ENCODE peak calls at places on chromosome 17, in seven cellular contexts. One of them, this sample, is unnamed. For H3K4me1, the result is how much of the 10 kb centered on the place peaks cover.

GRCh38 chr17:42114118-42114517 is 1.6 kb upstream of the DHX58 start:
- DNase-seq in CD8-positive, alpha-beta T cell: no peak
- DNase-seq in cardiac muscle cell: no peak
- DNase-seq in PC-9: no peak
- DNase-seq in uterus: no peak
- DNase-seq in psoas muscle: no peak
- DNase-seq in heart right ventricle: no peak
- DNase-seq in this sample: no peak

GRCh38 chr17:49067163-49067562 is 65.4 kb upstream of the B4GALNT2 start:
- DNase-seq in CD8-positive, alpha-beta T cell: no peak
- DNase-seq in cardiac muscle cell: no peak
- DNase-seq in PC-9: no peak
- DNase-seq in uterus: no peak
- DNase-seq in psoas muscle: no peak
- DNase-seq in heart right ventricle: no peak
- DNase-seq in this sample: no peak

GRCh38 chr17:50097455-50097854 is 2.3 kb downstream of the PDK2 start:
- DNase-seq in CD8-positive, alpha-beta T cell: no peak
- DNase-seq in cardiac muscle cell: no peak
- DNase-seq in PC-9: no peak
- DNase-seq in uterus: no peak
- DNase-seq in psoas muscle: no peak
- DNase-seq in heart right ventricle: no peak
- DNase-seq in this sample: peak

GRCh38 chr17:63817736-63818385 is 9.4 kb upstream of the PSMC5 start:
- DNase-seq in CD8-positive, alpha-beta T cell: no peak
- DNase-seq in cardiac muscle cell: no peak
- DNase-seq in PC-9: no peak
- DNase-seq in uterus: no peak
- DNase-seq in psoas muscle: no peak
- DNase-seq in heart right ventricle: no peak
- DNase-seq in this sample: no peak

GRCh38 chr17:15947331-15947730 is 2.4 kb downstream of the ADORA2B start:
- DNase-seq in CD8-positive, alpha-beta T cell: no peak
- DNase-seq in cardiac muscle cell: peak
- DNase-seq in PC-9: peak
- DNase-seq in uterus: no peak
- DNase-seq in psoas muscle: no peak
- DNase-seq in heart right ventricle: no peak
- DNase-seq in this sample: no peak

GRCh38 chr17:48194097-48194550 is 86.6 kb downstream of the SNX11 start:
- DNase-seq in CD8-positive, alpha-beta T cell: no peak
- DNase-seq in cardiac muscle cell: no peak
- DNase-seq in PC-9: no peak
- DNase-seq in uterus: no peak
- DNase-seq in psoas muscle: no peak
- DNase-seq in heart right ventricle: no peak
- DNase-seq in this sample: no peak

GRCh38 chr17:17716837-17717523 is 35.7 kb downstream of the RAI1 start:
- DNase-seq in CD8-positive, alpha-beta T cell: no peak
- DNase-seq in cardiac muscle cell: no peak
- DNase-seq in PC-9: no peak
- DNase-seq in uterus: no peak
- DNase-seq in psoas muscle: no peak
- DNase-seq in heart right ventricle: no peak
- DNase-seq in this sample: no peak

GRCh38 chr17:66580178-66580577 is 254.7 kb upstream of the CACNG5 start:
- DNase-seq in CD8-positive, alpha-beta T cell: no peak
- DNase-seq in cardiac muscle cell: peak
- DNase-seq in PC-9: peak
- DNase-seq in uterus: peak
- DNase-seq in psoas muscle: peak
- DNase-seq in heart right ventricle: peak
- DNase-seq in this sample: peak

GRCh38 chr17:47831934-47832327 is 461 bp downstream of the LRRC46 start:
- DNase-seq in CD8-positive, alpha-beta T cell: no peak
- DNase-seq in cardiac muscle cell: no peak
- DNase-seq in PC-9: no peak
- DNase-seq in uterus: no peak
- DNase-seq in psoas muscle: no peak
- DNase-seq in heart right ventricle: no peak
- DNase-seq in this sample: no peak

GRCh38 chr17:47959825-47960655 is 2.4 kb upstream of the PRR15L start:
- DNase-seq in CD8-positive, alpha-beta T cell: no peak
- DNase-seq in cardiac muscle cell: no peak
- DNase-seq in PC-9: peak
- DNase-seq in uterus: no peak
- DNase-seq in psoas muscle: no peak
- DNase-seq in heart right ventricle: no peak
- DNase-seq in this sample: no peak

GRCh38 chr17:18148586-18148985 is 35.0 kb upstream of the ALKBH5 start:
- DNase-seq in CD8-positive, alpha-beta T cell: no peak
- DNase-seq in cardiac muscle cell: no peak
- DNase-seq in PC-9: no peak
- DNase-seq in uterus: no peak
- DNase-seq in psoas muscle: no peak
- DNase-seq in heart right ventricle: no peak
- DNase-seq in this sample: no peak

GRCh38 chr17:44397479-44398440 is 8.3 kb upstream of the ITGA2B start:
- DNase-seq in CD8-positive, alpha-beta T cell: no peak
- DNase-seq in cardiac muscle cell: no peak
- DNase-seq in PC-9: no peak
- DNase-seq in uterus: no peak
- DNase-seq in psoas muscle: no peak
- DNase-seq in heart right ventricle: no peak
- DNase-seq in this sample: no peak

GRCh38 chr17:75067856-75068255 is 19.9 kb upstream of the SLC16A5 start:
- DNase-seq in CD8-positive, alpha-beta T cell: no peak
- DNase-seq in cardiac muscle cell: no peak
- DNase-seq in PC-9: no peak
- DNase-seq in uterus: no peak
- DNase-seq in psoas muscle: no peak
- DNase-seq in heart right ventricle: no peak
- DNase-seq in this sample: no peak

GRCh38 chr17:64572682-64573154 is 65.9 kb downstream of the CEP95 start:
- DNase-seq in CD8-positive, alpha-beta T cell: no peak
- DNase-seq in cardiac muscle cell: peak
- DNase-seq in PC-9: no peak
- DNase-seq in uterus: no peak
- DNase-seq in psoas muscle: no peak
- DNase-seq in heart right ventricle: no peak
- DNase-seq in this sample: no peak

GRCh38 chr17:79814966-79815835 is 18.3 kb upstream of the CBX8 start:
- DNase-seq in CD8-positive, alpha-beta T cell: no peak
- DNase-seq in cardiac muscle cell: peak
- DNase-seq in PC-9: peak
- DNase-seq in uterus: no peak
- DNase-seq in psoas muscle: peak
- DNase-seq in heart right ventricle: peak
- DNase-seq in this sample: peak

GRCh38 chr17:78890111-78890897 is 12.7 kb downstream of the CEP295NL start:
- DNase-seq in CD8-positive, alpha-beta T cell: peak
- DNase-seq in cardiac muscle cell: no peak
- DNase-seq in PC-9: no peak
- DNase-seq in uterus: no peak
- DNase-seq in psoas muscle: peak
- DNase-seq in heart right ventricle: peak
- DNase-seq in this sample: peak

GRCh38 chr17:31596382-31597323 is 205.2 kb downstream of the RAB11FIP4 start:
- DNase-seq in CD8-positive, alpha-beta T cell: no peak
- DNase-seq in cardiac muscle cell: peak
- DNase-seq in PC-9: peak
- DNase-seq in uterus: peak
- DNase-seq in psoas muscle: peak
- DNase-seq in heart right ventricle: peak
- DNase-seq in this sample: peak

GRCh38 chr17:80822021-80822699 is 169.5 kb upstream of the CHMP6 start:
- DNase-seq in CD8-positive, alpha-beta T cell: no peak
- DNase-seq in cardiac muscle cell: no peak
- DNase-seq in PC-9: no peak
- DNase-seq in uterus: no peak
- DNase-seq in psoas muscle: no peak
- DNase-seq in heart right ventricle: no peak
- DNase-seq in this sample: no peak

GRCh38 chr17:17970699-17971430 is 1.3 kb downstream of the TOM1L2 start:
- DNase-seq in CD8-positive, alpha-beta T cell: no peak
- DNase-seq in cardiac muscle cell: no peak
- DNase-seq in PC-9: no peak
- DNase-seq in uterus: no peak
- DNase-seq in psoas muscle: no peak
- DNase-seq in heart right ventricle: no peak
- DNase-seq in this sample: no peak

GRCh38 chr17:71631483-71631882 is 489.3 kb upstream of the SOX9 start:
- DNase-seq in CD8-positive, alpha-beta T cell: no peak
- DNase-seq in cardiac muscle cell: peak
- DNase-seq in PC-9: no peak
- DNase-seq in uterus: no peak
- DNase-seq in psoas muscle: no peak
- DNase-seq in heart right ventricle: no peak
- DNase-seq in this sample: no peak

GRCh38 chr17:80292557-80292956 is 31.9 kb downstream of the RNF213 start:
- DNase-seq in CD8-positive, alpha-beta T cell: no peak
- DNase-seq in cardiac muscle cell: no peak
- DNase-seq in PC-9: no peak
- DNase-seq in uterus: no peak
- DNase-seq in psoas muscle: no peak
- DNase-seq in heart right ventricle: no peak
- DNase-seq in this sample: no peak

GRCh38 chr17:9162275-9162985 is 141.1 kb downstream of the NTN1 start:
- DNase-seq in CD8-positive, alpha-beta T cell: no peak
- DNase-seq in cardiac muscle cell: no peak
- DNase-seq in PC-9: no peak
- DNase-seq in uterus: no peak
- DNase-seq in psoas muscle: no peak
- DNase-seq in heart right ventricle: no peak
- DNase-seq in this sample: no peak
- TF ChIP-seq CTCF in CD8-positive, alpha-beta T cell: no peak
- TF ChIP-seq CTCF in cardiac muscle cell: no peak
- TF ChIP-seq CTCF in PC-9: no peak
- TF ChIP-seq CTCF in uterus: no peak
- TF ChIP-seq CTCF in psoas muscle: no peak
- TF ChIP-seq CTCF in heart right ventricle: no peak
- TF ChIP-seq CTCF in this sample: no peak

DNA sequence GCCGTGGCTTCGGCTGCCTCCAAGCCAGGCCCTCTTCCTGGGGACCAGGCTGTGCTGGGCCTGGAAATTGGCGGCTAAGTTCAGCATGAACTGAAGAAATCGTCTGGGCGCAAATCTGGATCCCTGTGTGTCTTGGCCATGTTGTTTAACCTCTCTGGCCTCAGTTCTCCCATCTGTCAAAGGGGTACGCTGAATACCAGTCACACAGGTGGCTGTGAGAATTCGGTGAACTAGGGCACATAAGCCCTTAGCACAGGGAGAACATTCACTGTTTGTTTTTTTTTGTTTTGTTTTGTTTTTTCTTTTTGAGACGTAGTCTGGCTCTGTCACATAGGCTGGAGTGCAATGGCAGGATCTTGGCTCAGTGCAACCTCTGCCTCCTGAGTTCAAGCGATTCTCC is 19.0 kb downstream of the LASP1 start:
- DNase-seq in CD8-positive, alpha-beta T cell: no peak
- DNase-seq in cardiac muscle cell: no peak
- DNase-seq in PC-9: no peak
- DNase-seq in uterus: no peak
- DNase-seq in psoas muscle: no peak
- DNase-seq in heart right ventricle: no peak
- DNase-seq in this sample: no peak
- H3K4me1 ChIP-seq in CD8-positive, alpha-beta T cell: half or more
- H3K4me1 ChIP-seq in cardiac muscle cell: under half
- H3K4me1 ChIP-seq in PC-9: under half
- H3K4me1 ChIP-seq in uterus: under half
- H3K4me1 ChIP-seq in psoas muscle: under half
- H3K4me1 ChIP-seq in heart right ventricle: under half
- H3K4me1 ChIP-seq in this sample: half or more

DNA sequence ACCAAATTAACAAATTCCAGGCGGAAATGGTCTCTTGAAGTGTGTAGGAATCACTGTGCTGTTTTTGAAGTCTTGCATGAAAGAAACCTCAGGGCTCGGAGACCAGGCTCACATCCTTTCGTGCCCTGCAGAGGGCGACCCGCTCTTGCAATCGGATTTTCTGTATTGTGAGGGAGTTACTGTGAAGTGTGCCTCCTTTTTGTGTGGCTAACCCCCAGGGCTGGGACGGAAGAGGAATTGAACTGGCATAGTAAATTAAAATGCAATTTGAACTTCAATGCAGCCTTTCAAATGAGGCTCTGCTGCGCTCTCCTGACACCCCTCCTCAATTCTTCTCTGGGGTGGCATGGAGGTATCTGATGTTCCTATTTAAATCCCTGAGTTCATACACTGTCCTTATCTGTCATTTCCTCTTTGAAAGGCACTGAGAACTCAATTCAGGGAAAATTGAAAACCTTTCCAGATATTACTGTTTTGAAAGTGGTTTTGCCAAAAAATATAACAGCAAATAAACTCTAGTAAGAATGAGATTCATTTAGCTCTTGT is 51.5 kb upstream of the MGAT5B start:
- DNase-seq in CD8-positive, alpha-beta T cell: peak
- DNase-seq in cardiac muscle cell: peak
- DNase-seq in PC-9: peak
- DNase-seq in uterus: no peak
- DNase-seq in psoas muscle: no peak
- DNase-seq in heart right ventricle: no peak
- DNase-seq in this sample: no peak
- TF ChIP-seq CTCF in CD8-positive, alpha-beta T cell: peak
- TF ChIP-seq CTCF in cardiac muscle cell: peak
- TF ChIP-seq CTCF in PC-9: peak
- TF ChIP-seq CTCF in uterus: no peak
- TF ChIP-seq CTCF in psoas muscle: peak
- TF ChIP-seq CTCF in heart right ventricle: no peak
- TF ChIP-seq CTCF in this sample: peak

GRCh38 chr17:82231562-82232321 is 2.9 kb downstream of the SLC16A3 start:
- DNase-seq in CD8-positive, alpha-beta T cell: peak
- DNase-seq in cardiac muscle cell: peak
- DNase-seq in PC-9: peak
- DNase-seq in uterus: peak
- DNase-seq in psoas muscle: peak
- DNase-seq in heart right ventricle: peak
- DNase-seq in this sample: peak

GRCh38 chr17:82232322-82232785 is 3.5 kb downstream of the SLC16A3 start:
- DNase-seq in CD8-positive, alpha-beta T cell: no peak
- DNase-seq in cardiac muscle cell: no peak
- DNase-seq in PC-9: no peak
- DNase-seq in uterus: peak
- DNase-seq in psoas muscle: no peak
- DNase-seq in heart right ventricle: peak
- DNase-seq in this sample: no peak

GRCh38 chr17:82229686-82230626 is 1.1 kb downstream of the SLC16A3 start:
- DNase-seq in CD8-positive, alpha-beta T cell: no peak
- DNase-seq in cardiac muscle cell: peak
- DNase-seq in PC-9: no peak
- DNase-seq in uterus: no peak
- DNase-seq in psoas muscle: peak
- DNase-seq in heart right ventricle: no peak
- DNase-seq in this sample: peak

GRCh38 chr17:82230627-82231311 is 1.9 kb downstream of the SLC16A3 start:
- DNase-seq in CD8-positive, alpha-beta T cell: peak
- DNase-seq in cardiac muscle cell: peak
- DNase-seq in PC-9: peak
- DNase-seq in uterus: peak
- DNase-seq in psoas muscle: peak
- DNase-seq in heart right ventricle: peak
- DNase-seq in this sample: peak

DNA sequence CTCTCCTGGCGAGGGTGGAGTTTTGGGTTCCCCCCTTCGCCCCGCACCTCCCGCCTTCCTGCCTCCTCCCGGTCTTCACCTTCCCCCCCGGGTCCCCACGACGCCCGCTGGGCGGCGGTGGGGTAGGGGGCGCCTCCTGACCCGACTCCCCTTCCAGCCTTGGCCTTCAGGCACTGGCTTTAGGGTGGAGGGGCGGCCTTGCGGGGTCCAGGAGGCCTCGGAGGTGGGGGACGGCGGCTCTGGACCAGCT is 2.4 kb downstream of the SLC16A3 start:
- DNase-seq in CD8-positive, alpha-beta T cell: no peak
- DNase-seq in cardiac muscle cell: no peak
- DNase-seq in PC-9: no peak
- DNase-seq in uterus: no peak
- DNase-seq in psoas muscle: no peak
- DNase-seq in heart right ventricle: no peak
- DNase-seq in this sample: no peak
- H3K4me1 ChIP-seq in CD8-positive, alpha-beta T cell: under half
- H3K4me1 ChIP-seq in cardiac muscle cell: under half
- H3K4me1 ChIP-seq in PC-9: under half
- H3K4me1 ChIP-seq in uterus: under half
- H3K4me1 ChIP-seq in psoas muscle: half or more
- H3K4me1 ChIP-seq in heart right ventricle: half or more
- H3K4me1 ChIP-seq in this sample: under half

This sample was measured in heart left ventricle.